ENCODE peak calls at places on chromosomes 16 and 17, in four cellular contexts. One of them, this sample, is unnamed.
A peak's percentile ranks its signal among the peaks of the same experiment; 100 is the strongest.

GRCh38 chr16:995087-995486 is 13.5 kb downstream of the SOX8 start:
- DNase-seq in anterior cingulate cortex: no peak
- DNase-seq in cardiac muscle cell: peak; percentile 50
- DNase-seq in stimulated activated CD4-positive, alpha-beta T cell treated with anti-CD3 and anti-CD28 coated beads, Interleukin-2, amount 100 ng/mL, for 24 hours: no peak
- DNase-seq in this sample: no peak

GRCh38 chr17:42421479-42422332 is 1.4 kb downstream of the CAVIN1 start:
- DNase-seq in anterior cingulate cortex: no peak
- DNase-seq in cardiac muscle cell: peak; percentile 68
- DNase-seq in stimulated activated CD4-positive, alpha-beta T cell treated with anti-CD3 and anti-CD28 coated beads, Interleukin-2, amount 100 ng/mL, for 24 hours: no peak
- DNase-seq in this sample: peak; percentile 76

GRCh38 chr16:10616744-10617640 is 36.6 kb upstream of the EMP2 start:
- DNase-seq in anterior cingulate cortex: peak; percentile 15
- DNase-seq in cardiac muscle cell: peak; percentile 68
- DNase-seq in stimulated activated CD4-positive, alpha-beta T cell treated with anti-CD3 and anti-CD28 coated beads, Interleukin-2, amount 100 ng/mL, for 24 hours: no peak
- DNase-seq in this sample: peak; percentile 86

GRCh38 chr16:86122681-86123342 is 223.8 kb downstream of the IRF8 start:
- DNase-seq in anterior cingulate cortex: no peak
- DNase-seq in cardiac muscle cell: no peak
- DNase-seq in stimulated activated CD4-positive, alpha-beta T cell treated with anti-CD3 and anti-CD28 coated beads, Interleukin-2, amount 100 ng/mL, for 24 hours: no peak
- DNase-seq in this sample: no peak

GRCh38 chr16:50731989-50732589 is 9.8 kb upstream of the CYLD start:
- DNase-seq in anterior cingulate cortex: no peak
- DNase-seq in cardiac muscle cell: no peak
- DNase-seq in stimulated activated CD4-positive, alpha-beta T cell treated with anti-CD3 and anti-CD28 coated beads, Interleukin-2, amount 100 ng/mL, for 24 hours: no peak
- DNase-seq in this sample: no peak

GRCh38 chr17:73231363-73231762 is 30.3 kb downstream of the CPSF4L start:
- DNase-seq in anterior cingulate cortex: no peak
- DNase-seq in cardiac muscle cell: peak; percentile 27
- DNase-seq in stimulated activated CD4-positive, alpha-beta T cell treated with anti-CD3 and anti-CD28 coated beads, Interleukin-2, amount 100 ng/mL, for 24 hours: no peak
- DNase-seq in this sample: no peak

GRCh38 chr17:78873519-78874340 is 29.3 kb downstream of the CEP295NL start:
- DNase-seq in anterior cingulate cortex: peak; percentile 71
- DNase-seq in cardiac muscle cell: no peak
- DNase-seq in stimulated activated CD4-positive, alpha-beta T cell treated with anti-CD3 and anti-CD28 coated beads, Interleukin-2, amount 100 ng/mL, for 24 hours: no peak
- DNase-seq in this sample: peak; percentile 78

GRCh38 chr17:43757171-43757660 is 1.4 kb downstream of the SOST start:
- DNase-seq in anterior cingulate cortex: no peak
- DNase-seq in cardiac muscle cell: no peak
- DNase-seq in stimulated activated CD4-positive, alpha-beta T cell treated with anti-CD3 and anti-CD28 coated beads, Interleukin-2, amount 100 ng/mL, for 24 hours: no peak
- DNase-seq in this sample: no peak

GRCh38 chr17:73011016-73011486 is 81.4 kb downstream of the SLC39A11 start:
- DNase-seq in anterior cingulate cortex: no peak
- DNase-seq in cardiac muscle cell: no peak
- DNase-seq in stimulated activated CD4-positive, alpha-beta T cell treated with anti-CD3 and anti-CD28 coated beads, Interleukin-2, amount 100 ng/mL, for 24 hours: no peak
- DNase-seq in this sample: no peak

GRCh38 chr16:73018796-73019455 is 29.0 kb downstream of the ZFHX3 start:
- DNase-seq in anterior cingulate cortex: no peak
- DNase-seq in cardiac muscle cell: no peak
- DNase-seq in stimulated activated CD4-positive, alpha-beta T cell treated with anti-CD3 and anti-CD28 coated beads, Interleukin-2, amount 100 ng/mL, for 24 hours: no peak
- DNase-seq in this sample: peak; percentile 51

GRCh38 chr17:34356194-34356593 is at the start of gene CCL13:
- DNase-seq in anterior cingulate cortex: no peak
- DNase-seq in cardiac muscle cell: no peak
- DNase-seq in stimulated activated CD4-positive, alpha-beta T cell treated with anti-CD3 and anti-CD28 coated beads, Interleukin-2, amount 100 ng/mL, for 24 hours: no peak
- DNase-seq in this sample: no peak

GRCh38 chr16:31414706-31415105 is 13.5 kb downstream of the COX6A2 start:
- DNase-seq in anterior cingulate cortex: no peak
- DNase-seq in cardiac muscle cell: no peak
- DNase-seq in stimulated activated CD4-positive, alpha-beta T cell treated with anti-CD3 and anti-CD28 coated beads, Interleukin-2, amount 100 ng/mL, for 24 hours: no peak
- DNase-seq in this sample: no peak

GRCh38 chr16:84738255-84739038 is 38.6 kb downstream of the USP10 start:
- DNase-seq in anterior cingulate cortex: peak; percentile 57
- DNase-seq in cardiac muscle cell: peak; percentile 84
- DNase-seq in stimulated activated CD4-positive, alpha-beta T cell treated with anti-CD3 and anti-CD28 coated beads, Interleukin-2, amount 100 ng/mL, for 24 hours: peak; percentile 81
- DNase-seq in this sample: peak; percentile 87

This sample was measured in sciatic nerve.